ENCODE peak calls at places on chromosomes 5 and 9, in four cellular contexts. One of them, this sample, is unnamed.

GRCh38 chr9:37410969-37411785 is 11.3 kb upstream of the GRHPR start:
- DNase-seq in WTC11: peak
- DNase-seq in K562: peak
- DNase-seq in IMR-90: peak
- DNase-seq in this sample: no peak

GRCh38 chr5:113267361-113267900 is 167.4 kb downstream of the TSSK1B start:
- DNase-seq in WTC11: no peak
- DNase-seq in K562: no peak
- DNase-seq in IMR-90: no peak
- DNase-seq in this sample: no peak

GRCh38 chr5:58224661-58225060 is 235.2 kb downstream of the PLK2 start:
- DNase-seq in IMR-90: no peak
- DNase-seq in K562: no peak
- DNase-seq in WTC11: no peak
- DNase-seq in this sample: no peak

GRCh38 chr5:13994606-13995336 is 50.3 kb upstream of the DNAH5 start:
- DNase-seq in WTC11: no peak
- DNase-seq in K562: no peak
- DNase-seq in IMR-90: peak
- DNase-seq in this sample: no peak

GRCh38 chr9:114445616-114446015 is 57.8 kb upstream of the AKNA start:
- DNase-seq in WTC11: no peak
- DNase-seq in K562: no peak
- DNase-seq in IMR-90: no peak
- DNase-seq in this sample: no peak

GRCh38 chr9:133514475-133515239 is 10.1 kb downstream of the MYMK start:
- DNase-seq in IMR-90: no peak
- DNase-seq in WTC11: no peak
- DNase-seq in K562: no peak
- DNase-seq in this sample: no peak

GRCh38 chr9:37994639-37995347 is 74.2 kb downstream of the SHB start:
- DNase-seq in IMR-90: peak
- DNase-seq in WTC11: no peak
- DNase-seq in K562: no peak
- DNase-seq in this sample: no peak

GRCh38 chr5:1390333-1390732 is 45.4 kb upstream of the CLPTM1L start:
- DNase-seq in K562: no peak
- DNase-seq in WTC11: no peak
- DNase-seq in IMR-90: no peak
- DNase-seq in this sample: no peak

GRCh38 chr5:499233-500209 is 24.7 kb downstream of the SLC9A3 start:
- DNase-seq in WTC11: no peak
- DNase-seq in K562: no peak
- DNase-seq in IMR-90: no peak
- DNase-seq in this sample: no peak

GRCh38 chr5:153372433-153373167 is 117.9 kb upstream of the GRIA1 start:
- DNase-seq in IMR-90: no peak
- DNase-seq in K562: no peak
- DNase-seq in WTC11: no peak
- DNase-seq in this sample: no peak

GRCh38 chr5:149596712-149597111 is 15.4 kb downstream of the ARHGEF37 start:
- DNase-seq in IMR-90: no peak
- DNase-seq in K562: no peak
- DNase-seq in WTC11: no peak
- DNase-seq in this sample: no peak

GRCh38 chr9:86968258-86968920 is 21.1 kb upstream of the GAS1 start:
- DNase-seq in K562: no peak
- DNase-seq in WTC11: no peak
- DNase-seq in IMR-90: no peak
- DNase-seq in this sample: no peak

GRCh38 chr5:82794876-82795275 is 282.3 kb downstream of the TMEM167A start:
- DNase-seq in K562: no peak
- DNase-seq in IMR-90: no peak
- DNase-seq in WTC11: no peak
- DNase-seq in this sample: no peak

GRCh38 chr9:133741716-133742115 is 3.6 kb upstream of the SARDH start:
- DNase-seq in IMR-90: no peak
- DNase-seq in WTC11: no peak
- DNase-seq in K562: no peak
- DNase-seq in this sample: no peak

GRCh38 chr9:99266136-99267023 is 44.3 kb downstream of the SEC61B start:
- DNase-seq in WTC11: peak
- DNase-seq in IMR-90: peak
- DNase-seq in K562: peak
- DNase-seq in this sample: peak

GRCh38 chr9:124950050-124950718 is 9.3 kb upstream of the GOLGA1 start:
- DNase-seq in K562: no peak
- DNase-seq in WTC11: no peak
- DNase-seq in IMR-90: no peak
- DNase-seq in this sample: no peak

GRCh38 chr9:112680731-112681402 is 37.0 kb downstream of the INIP start:
- DNase-seq in IMR-90: no peak
- DNase-seq in WTC11: no peak
- DNase-seq in K562: no peak
- DNase-seq in this sample: no peak

GRCh38 chr5:74400067-74400466 is 240.5 kb downstream of the ENC1 start:
- DNase-seq in WTC11: no peak
- DNase-seq in K562: no peak
- DNase-seq in IMR-90: no peak
- DNase-seq in this sample: no peak

GRCh38 chr5:50325237-50325832 is 115.8 kb downstream of the EMB start:
- DNase-seq in WTC11: no peak
- DNase-seq in IMR-90: peak
- DNase-seq in K562: peak
- DNase-seq in this sample: peak

GRCh38 chr9:124012368-124013262 is 1.0 kb downstream of the LHX2 start:
- DNase-seq in K562: no peak
- DNase-seq in WTC11: peak
- DNase-seq in IMR-90: no peak
- DNase-seq in this sample: no peak

GRCh38 chr9:133956520-133957076 is 35.5 kb downstream of the VAV2 start:
- DNase-seq in WTC11: peak
- DNase-seq in K562: no peak
- DNase-seq in IMR-90: peak
- DNase-seq in this sample: no peak

GRCh38 chr9:122131401-122131921 is 28.1 kb downstream of the NDUFA8 start:
- DNase-seq in K562: no peak
- DNase-seq in WTC11: peak
- DNase-seq in IMR-90: no peak
- DNase-seq in this sample: no peak

GRCh38 chr9:38380872-38381534 is 11.5 kb upstream of the ALDH1B1 start:
- DNase-seq in IMR-90: no peak
- DNase-seq in WTC11: no peak
- DNase-seq in K562: peak
- DNase-seq in this sample: peak

GRCh38 chr9:12133416-12133815 is 559.8 kb upstream of the TYRP1 start:
- DNase-seq in WTC11: no peak
- DNase-seq in K562: no peak
- DNase-seq in IMR-90: no peak
- DNase-seq in this sample: no peak

GRCh38 chr5:94793113-94793815 is 174.8 kb downstream of the SLF1 start:
- DNase-seq in K562: no peak
- DNase-seq in WTC11: no peak
- DNase-seq in IMR-90: peak
- DNase-seq in this sample: no peak

GRCh38 chr9:106590759-106591505 is 272.0 kb upstream of the ZNF462 start:
- DNase-seq in K562: no peak
- DNase-seq in IMR-90: no peak
- DNase-seq in WTC11: no peak
- DNase-seq in this sample: no peak

GRCh38 chr9:137432687-137433348 is 8.3 kb downstream of the ENTPD8 start:
- DNase-seq in K562: no peak
- DNase-seq in IMR-90: no peak
- DNase-seq in WTC11: no peak
- DNase-seq in this sample: no peak

GRCh38 chr5:143019614-143020515 is 249.7 kb downstream of the ARHGAP26 start:
- DNase-seq in WTC11: no peak
- DNase-seq in IMR-90: no peak
- DNase-seq in K562: no peak
- DNase-seq in this sample: no peak

GRCh38 chr5:127409236-127409921 is 108.1 kb upstream of the PRRC1 start:
- DNase-seq in K562: no peak
- DNase-seq in WTC11: no peak
- DNase-seq in IMR-90: no peak
- DNase-seq in this sample: no peak

GRCh38 chr5:75044406-75044805 is 8.0 kb downstream of the GCNT4 start:
- DNase-seq in IMR-90: no peak
- DNase-seq in K562: no peak
- DNase-seq in WTC11: no peak
- DNase-seq in this sample: no peak

GRCh38 chr9:81430727-81431126 is 258.6 kb downstream of the TLE1 start:
- DNase-seq in WTC11: no peak
- DNase-seq in IMR-90: peak
- DNase-seq in K562: no peak
- DNase-seq in this sample: no peak

GRCh38 chr9:81424431-81424830 is 264.9 kb downstream of the TLE1 start:
- DNase-seq in WTC11: no peak
- DNase-seq in IMR-90: no peak
- DNase-seq in K562: no peak
- DNase-seq in this sample: no peak

GRCh38 chr9:81431662-81432061 is 257.7 kb downstream of the TLE1 start:
- DNase-seq in WTC11: no peak
- DNase-seq in IMR-90: peak
- DNase-seq in K562: no peak
- DNase-seq in this sample: no peak

GRCh38 chr9:81423589-81424326 is 265.6 kb downstream of the TLE1 start:
- DNase-seq in WTC11: no peak
- DNase-seq in IMR-90: peak
- DNase-seq in K562: no peak
- DNase-seq in this sample: no peak

DNA sequence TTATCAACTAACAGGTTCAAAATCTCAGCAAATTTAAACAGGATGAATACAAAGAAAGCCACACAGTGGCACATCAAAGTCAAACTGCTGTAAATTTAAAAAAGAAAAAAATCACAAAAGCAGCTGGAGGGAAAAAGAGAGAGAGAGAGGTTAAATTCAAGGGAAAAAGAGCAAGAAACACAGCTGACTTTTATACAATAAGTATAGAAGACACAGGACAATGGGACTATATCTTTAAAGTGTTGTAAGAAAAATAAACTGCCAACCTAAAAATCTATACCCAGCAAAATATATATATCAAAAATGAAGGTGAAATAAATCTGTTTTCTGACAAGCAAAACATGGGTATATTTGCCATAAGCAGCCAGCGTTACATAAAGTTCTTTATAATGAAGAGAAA is 261.5 kb downstream of the TLE1 start:
- DNase-seq in IMR-90: peak
- DNase-seq in WTC11: no peak
- DNase-seq in K562: no peak
- DNase-seq in this sample: no peak
- TF ChIP-seq USF2 in IMR-90: no peak
- TF ChIP-seq USF2 in WTC11: no peak
- TF ChIP-seq USF2 in K562: no peak
- TF ChIP-seq USF2 in this sample: no peak

GRCh38 chr9:84447305-84447704 is 106.7 kb upstream of the SLC28A3 start:
- DNase-seq in IMR-90: no peak
- DNase-seq in WTC11: no peak
- DNase-seq in K562: no peak
- DNase-seq in this sample: no peak

GRCh38 chr9:84442712-84443111 is 102.2 kb upstream of the SLC28A3 start:
- DNase-seq in K562: no peak
- DNase-seq in IMR-90: no peak
- DNase-seq in WTC11: no peak
- DNase-seq in this sample: no peak

DNA sequence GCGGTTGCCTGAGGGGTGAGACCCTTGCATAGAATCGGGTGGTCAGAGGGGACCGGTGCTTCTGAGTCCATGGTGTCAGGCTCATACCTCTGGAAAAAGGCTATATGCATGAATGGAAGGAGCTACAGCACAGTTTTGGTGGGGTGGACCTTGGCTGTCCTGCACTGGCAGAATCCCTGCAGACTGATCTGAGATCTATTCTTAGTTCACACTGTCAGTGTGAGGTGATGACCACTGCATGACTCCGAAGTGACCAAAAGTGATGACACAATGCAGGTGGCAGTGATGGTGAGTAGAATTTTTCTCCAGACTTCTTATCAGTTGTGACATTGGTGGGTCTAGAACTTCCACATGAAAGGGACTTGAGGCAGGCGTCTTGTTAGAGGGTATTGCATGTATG is 105.2 kb upstream of the SLC28A3 start:
- DNase-seq in WTC11: no peak
- DNase-seq in K562: no peak
- DNase-seq in IMR-90: no peak
- DNase-seq in this sample: no peak
- TF ChIP-seq USF2 in WTC11: no peak
- TF ChIP-seq USF2 in K562: no peak
- TF ChIP-seq USF2 in IMR-90: no peak
- TF ChIP-seq USF2 in this sample: no peak

GRCh38 chr9:96486351-96487029 is 36.5 kb downstream of the HABP4 start:
- DNase-seq in IMR-90: peak
- DNase-seq in K562: no peak
- DNase-seq in WTC11: no peak
- DNase-seq in this sample: no peak
- TF ChIP-seq USF2 in IMR-90: no peak
- TF ChIP-seq USF2 in K562: no peak
- TF ChIP-seq USF2 in WTC11: no peak
- TF ChIP-seq USF2 in this sample: no peak

DNA sequence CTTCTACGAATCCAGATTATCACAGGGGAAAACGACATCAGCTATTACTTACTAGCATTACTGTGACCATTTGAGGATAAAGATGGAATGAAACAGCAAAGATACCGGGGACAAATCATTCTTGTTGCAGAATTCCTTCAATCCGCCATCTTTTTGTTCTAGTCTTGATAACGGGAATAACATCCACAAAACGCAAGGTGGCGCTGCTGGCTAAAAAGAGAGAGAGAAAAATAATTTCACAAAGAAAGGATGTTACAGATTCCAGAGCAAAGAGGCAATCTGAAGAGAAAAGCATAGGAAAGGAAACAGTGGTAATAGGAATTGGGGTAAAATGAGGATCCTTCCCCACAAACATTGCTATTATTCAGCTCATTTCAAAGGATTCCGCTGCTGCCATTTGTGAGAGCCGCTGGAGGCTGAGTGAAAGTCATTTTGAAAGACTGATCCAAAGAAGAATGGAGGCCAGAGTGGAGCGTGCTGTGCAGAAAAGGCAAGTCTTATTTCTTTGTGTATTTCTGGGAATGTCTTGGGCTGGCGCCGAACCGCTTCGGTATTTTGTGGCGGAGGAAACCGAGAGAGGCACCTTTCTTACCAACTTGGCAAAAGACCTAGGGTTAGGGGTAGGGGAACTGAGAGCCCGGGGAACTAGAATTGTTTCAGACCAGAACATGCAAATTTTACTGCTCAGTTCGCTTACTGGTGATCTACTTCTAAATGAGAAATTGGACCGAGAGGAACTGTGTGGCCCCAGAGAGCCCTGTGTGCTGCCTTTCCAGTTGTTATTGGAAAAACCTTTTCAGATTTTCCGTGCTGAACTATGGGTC is at the start of gene PCDHB7:
- DNase-seq in IMR-90: peak
- DNase-seq in WTC11: peak
- DNase-seq in K562: peak
- DNase-seq in this sample: peak
- TF ChIP-seq USF2 in IMR-90: no peak
- TF ChIP-seq USF2 in WTC11: no peak
- TF ChIP-seq USF2 in K562: no peak
- TF ChIP-seq USF2 in this sample: no peak